ENCODE peak calls at places on chromosome 12, in four cellular contexts. P, F, T and V are unnamed samples.

GRCh38 chr12:124686001-124686884 is 118.8 kb upstream of the NCOR2 start:
- DNase-seq in P (no peak), F (no peak), T (peak), V (peak)

GRCh38 chr12:3489057-3489456 is 1.9 kb upstream of the PRMT8 start:
- DNase-seq in P (no peak), F (no peak), T (no peak), V (peak)

GRCh38 chr12:52945389-52946232 is 3.3 kb upstream of the KRT18 start:
- DNase-seq in P (peak), F (peak), T (peak), V (peak)

GRCh38 chr12:79634957-79635471 is 55.8 kb downstream of the PAWR start:
- DNase-seq in P (no peak), F (no peak), T (no peak), V (peak)

GRCh38 chr12:70243510-70244331 is 488 bp downstream of the CNOT2 start:
- DNase-seq in P (peak), F (peak), T (peak), V (peak)

GRCh38 chr12:128745772-128746689 is 77.7 kb downstream of the SLC15A4 start:
- DNase-seq in P (no peak), F (no peak), T (no peak), V (no peak)

GRCh38 chr12:30985814-30986452 is 59.4 kb downstream of the TSPAN11 start:
- DNase-seq in P (peak), F (peak), T (peak), V (peak)

GRCh38 chr12:124952801-124953200 is 36.1 kb downstream of the DHX37 start:
- DNase-seq in P (no peak), F (no peak), T (no peak), V (no peak)

GRCh38 chr12:50070314-50071060 is 13.1 kb downstream of the ASIC1 start:
- DNase-seq in P (peak), F (peak), T (peak), V (peak)

GRCh38 chr12:29795715-29796114 is 12.0 kb upstream of the TMTC1 start:
- DNase-seq in P (no peak), F (no peak), T (no peak), V (no peak)

GRCh38 chr12:54000105-54000773 is at the start of gene HOXC9:
- DNase-seq in P (peak), F (no peak), T (no peak), V (no peak)

GRCh38 chr12:106739815-106740552 is 34.5 kb upstream of the RIC8B start:
- DNase-seq in P (no peak), F (no peak), T (no peak), V (peak)

GRCh38 chr12:3680919-3681594 is 71.9 kb downstream of the CRACR2A start:
- DNase-seq in P (no peak), F (peak), T (no peak), V (peak)

GRCh38 chr12:53696285-53696654 is 20.4 kb upstream of the ATP5MC2 start:
- DNase-seq in P (no peak), F (no peak), T (peak), V (peak)

GRCh38 chr12:94849411-94849976 is 154.0 kb downstream of the NDUFA12 start:
- DNase-seq in P (no peak), F (no peak), T (no peak), V (no peak)

GRCh38 chr12:131391399-131391798 is 319.5 kb upstream of the SFSWAP start:
- DNase-seq in P (peak), F (no peak), T (no peak), V (no peak)

GRCh38 chr12:32739279-32739678 is 16.4 kb downstream of the YARS2 start:
- DNase-seq in P (no peak), F (no peak), T (no peak), V (no peak)

GRCh38 chr12:6254491-6254890 is 54.3 kb downstream of the CD9 start:
- DNase-seq in P (no peak), F (peak), T (no peak), V (no peak)

GRCh38 chr12:98470469-98471082 is 44.8 kb upstream of the TMPO start:
- DNase-seq in P (no peak), F (no peak), T (no peak), V (no peak)

GRCh38 chr12:111754671-111755070 is 12.1 kb upstream of the ALDH2 start:
- DNase-seq in P (no peak), F (no peak), T (no peak), V (no peak)

GRCh38 chr12:41936333-41936732 is 208.3 kb downstream of the GXYLT1 start:
- DNase-seq in P (no peak), F (no peak), T (peak), V (no peak)

GRCh38 chr12:88579572-88579940 is 715 bp downstream of the KITLG start:
- DNase-seq in P (peak), F (peak), T (peak), V (no peak)

GRCh38 chr12:53454710-53455109 is 2.8 kb downstream of the PCBP2 start:
- DNase-seq in P (no peak), F (no peak), T (no peak), V (no peak)

GRCh38 chr12:22377731-22378496 is 43.4 kb upstream of the ST8SIA1 start:
- DNase-seq in P (no peak), F (no peak), T (no peak), V (peak)

GRCh38 chr12:89259831-89260230 is 92.5 kb downstream of the DUSP6 start:
- DNase-seq in P (no peak), F (no peak), T (no peak), V (peak)

GRCh38 chr12:118402251-118402650 is 25.9 kb downstream of the SUDS3 start:
- DNase-seq in P (no peak), F (no peak), T (no peak), V (peak)

GRCh38 chr12:57927086-57927485 is 14.3 kb upstream of the ATP23 start:
- DNase-seq in P (no peak), F (no peak), T (no peak), V (no peak)

GRCh38 chr12:79566452-79566851 is 124.3 kb downstream of the PAWR start:
- DNase-seq in P (no peak), F (no peak), T (no peak), V (peak)

GRCh38 chr12:8953773-8954402 is 4.4 kb upstream of the M6PR start:
- DNase-seq in P (no peak), F (no peak), T (no peak), V (no peak)

GRCh38 chr12:75528272-75528671 is 16.9 kb upstream of the KRR1 start:
- DNase-seq in P (no peak), F (no peak), T (no peak), V (no peak)

GRCh38 chr12:72268386-72268785 is 3.8 kb upstream of the TRHDE start:
- DNase-seq in P (no peak), F (no peak), T (no peak), V (no peak)

GRCh38 chr12:72269491-72269890 is 2.7 kb upstream of the TRHDE start:
- DNase-seq in P (no peak), F (no peak), T (no peak), V (no peak)

GRCh38 chr12:72261885-72262284 is 10.3 kb upstream of the TRHDE start:
- DNase-seq in P (no peak), F (no peak), T (no peak), V (no peak)

GRCh38 chr12:72267974-72268373 is 4.2 kb upstream of the TRHDE start:
- DNase-seq in P (no peak), F (no peak), T (peak), V (no peak)

GRCh38 chr12:72264548-72265175 is 7.5 kb upstream of the TRHDE start:
- DNase-seq in P (no peak), F (no peak), T (peak), V (peak)
- TF ChIP-seq CTCF in P (peak), F (peak), T (peak), V (peak)

DNA sequence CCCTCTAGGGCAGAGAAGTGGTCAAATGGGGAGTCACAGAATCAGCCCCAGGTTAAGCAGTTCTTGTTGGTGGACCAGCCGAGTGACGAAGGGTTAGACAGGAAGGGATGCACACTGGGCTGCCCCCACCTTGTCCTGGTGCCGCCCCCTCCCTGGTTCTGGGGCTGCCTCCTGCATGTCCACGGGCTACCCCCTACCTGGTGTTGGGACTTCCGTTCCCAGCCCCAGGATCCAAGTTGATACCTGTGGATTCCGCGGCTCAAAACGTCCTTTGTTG is 76.0 kb downstream of the FBXL14 start:
- DNase-seq in P (no peak), F (peak), T (no peak), V (no peak)
- H3K4me3 ChIP-seq in P (no peak), F (no peak), T (no peak), V (no peak)

GRCh38 chr12:109910969-109911348 is 10.9 kb downstream of the TCHP start:
- DNase-seq in P (no peak), F (peak), T (peak), V (peak)
- TF ChIP-seq CTCF in P (no peak), F (peak), T (peak), V (peak)

DNA sequence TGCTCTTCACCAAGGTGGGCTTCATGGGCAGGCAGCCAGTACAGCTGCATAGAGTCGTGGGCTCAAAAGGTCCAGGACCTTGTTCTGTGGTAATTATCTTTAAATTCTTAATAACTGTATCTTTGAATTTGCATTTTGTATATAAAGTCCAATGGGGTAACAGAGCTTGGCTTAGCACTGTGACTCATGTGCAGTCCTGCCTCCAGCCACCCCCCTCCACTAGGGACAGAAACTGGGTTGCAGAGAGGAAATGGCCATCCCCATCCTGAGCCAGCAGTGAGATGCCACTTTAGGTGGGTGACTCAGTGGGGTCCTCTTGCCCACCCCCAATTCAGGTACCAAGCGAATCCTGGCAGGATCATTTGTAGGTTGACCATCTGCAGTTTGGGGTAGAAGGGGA is 48.1 kb downstream of the EPS8 start:
- DNase-seq in P (no peak), F (no peak), T (no peak), V (no peak)
- H3K4me3 ChIP-seq in P (no peak), F (no peak), T (no peak), V (no peak)

GRCh38 chr12:46110220-46110700 is 119.9 kb upstream of the SCAF11 start:
- DNase-seq in P (no peak), F (peak), T (no peak), V (no peak)

GRCh38 chr12:46112364-46112763 is 122.0 kb upstream of the SCAF11 start:
- DNase-seq in P (no peak), F (no peak), T (no peak), V (no peak)

GRCh38 chr12:46109343-46110219 is 119.2 kb upstream of the SCAF11 start:
- DNase-seq in P (no peak), F (no peak), T (no peak), V (no peak)

GRCh38 chr12:46111727-46112126 is 121.4 kb upstream of the SCAF11 start:
- DNase-seq in P (no peak), F (no peak), T (no peak), V (no peak)

DNA sequence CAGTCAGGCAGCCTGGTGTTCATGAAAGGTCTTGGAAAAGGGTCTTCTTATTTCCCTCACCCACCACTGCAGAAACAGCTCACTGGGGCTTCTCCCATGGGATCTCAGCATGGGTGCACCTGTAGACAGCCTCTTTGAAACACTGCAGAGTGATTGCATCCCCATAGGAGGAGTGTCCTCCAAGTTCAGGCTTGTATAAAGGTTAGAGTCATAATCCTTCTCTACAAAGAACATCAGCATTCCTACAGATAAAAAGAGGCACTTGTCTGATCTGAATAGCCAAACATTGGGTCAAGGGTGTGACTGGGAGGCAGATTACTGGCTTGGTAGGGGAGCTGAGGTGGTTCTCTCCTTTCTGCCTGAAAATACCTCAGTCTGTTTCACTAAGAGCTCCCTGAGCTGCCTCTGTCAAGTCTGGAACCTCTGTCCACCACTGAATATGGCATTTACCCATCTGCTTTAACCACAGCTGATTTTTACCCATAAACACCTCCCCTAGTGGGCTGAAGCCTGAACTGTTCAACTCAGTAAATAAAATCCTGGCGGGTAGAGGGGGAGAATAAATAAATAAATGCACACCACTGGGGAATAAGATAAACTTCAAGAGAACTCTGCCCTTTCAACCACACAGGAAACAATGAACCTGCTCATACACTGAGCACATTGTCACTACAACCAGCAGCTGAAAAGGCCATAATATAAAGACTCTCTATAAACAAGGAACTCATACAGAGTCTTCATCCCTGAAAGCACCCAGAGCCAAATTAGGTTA is 120.7 kb upstream of the SCAF11 start:
- DNase-seq in P (no peak), F (no peak), T (no peak), V (no peak)
- TF ChIP-seq CTCF in P (no peak), F (peak), T (no peak), V (no peak)

GRCh38 chr12:123532021-123532420 is 1.5 kb downstream of the RILPL1 start:
- DNase-seq in P (no peak), F (no peak), T (no peak), V (peak)
- H3K4me3 ChIP-seq in P (peak), F (no peak), T (peak), V (peak)

GRCh38 chr12:109713187-109713984 is at the start of gene FAM222A:
- DNase-seq in P (peak), F (peak), T (peak), V (peak)
- TF ChIP-seq CTCF in P (peak), F (peak), T (no peak), V (no peak)